ENCODE peak calls at places on chromosomes 5 and 9, in four cellular contexts. Y is K562, F is H1, T is HepG2. P is an unnamed sample.

GRCh38 chr9:101421653-101422065 is 13.9 kb downstream of the ALDOB start:
- DNase-seq in Y (no peak), F (no peak), T (peak; percentile 98), P (peak; percentile 12)

GRCh38 chr9:76562511-76562911 is 103.5 kb downstream of the GCNT1 start:
- DNase-seq in Y (no peak), F (no peak), T (no peak), P (no peak)

GRCh38 chr9:36119476-36119875 is 17.1 kb upstream of the GLIPR2 start:
- DNase-seq in Y (no peak), F (no peak), T (no peak), P (no peak)

GRCh38 chr5:102826629-102827028 is 71.5 kb downstream of the PAM start:
- DNase-seq in Y (no peak), F (no peak), T (no peak), P (no peak)

GRCh38 chr9:14769235-14769580 is 46.7 kb upstream of the CER1 start:
- DNase-seq in Y (peak; percentile 5), F (no peak), T (no peak), P (no peak)

GRCh38 chr5:179142434-179143198 is 82.4 kb downstream of the ZNF354C start:
- DNase-seq in Y (no peak), F (no peak), T (no peak), P (no peak)

GRCh38 chr9:93634311-93635185 is 58.2 kb downstream of the PHF2 start:
- DNase-seq in Y (no peak), F (no peak), T (no peak), P (no peak)

GRCh38 chr9:130491830-130492465 is 47.2 kb downstream of the ASS1 start:
- DNase-seq in Y (no peak), F (no peak), T (no peak), P (no peak)

GRCh38 chr9:106954974-106955850 is 92.2 kb downstream of the ZNF462 start:
- DNase-seq in Y (no peak), F (no peak), T (no peak), P (no peak)

GRCh38 chr9:129263836-129264235 is 85.8 kb upstream of the IER5L start:
- DNase-seq in Y (no peak), F (no peak), T (no peak), P (no peak)

GRCh38 chr5:172436078-172436873 is 18.0 kb downstream of the SH3PXD2B start:
- DNase-seq in Y (no peak), F (no peak), T (no peak), P (no peak)
- TF ChIP-seq PHF8 in Y (no peak), F (no peak), T (no peak), P (no peak)

GRCh38 chr9:110578575-110578895 is 1.0 kb downstream of the SVEP1 start:
- DNase-seq in Y (no peak), F (no peak), T (no peak), P (no peak)
- TF ChIP-seq PHF8 in Y (no peak), F (no peak), T (no peak), P (no peak)

GRCh38 chr9:137756045-137756744 is 121.4 kb upstream of the CACNA1B start:
- DNase-seq in Y (no peak), F (no peak), T (no peak), P (no peak)
- TF ChIP-seq PHF8 in Y (no peak), F (no peak), T (no peak), P (no peak)

GRCh38 chr5:127042593-127042992 is 12.2 kb upstream of the MARCHF3 start:
- DNase-seq in Y (no peak), F (no peak), T (no peak), P (no peak)
- TF ChIP-seq PHF8 in Y (no peak), F (no peak), T (no peak), P (no peak)

DNA sequence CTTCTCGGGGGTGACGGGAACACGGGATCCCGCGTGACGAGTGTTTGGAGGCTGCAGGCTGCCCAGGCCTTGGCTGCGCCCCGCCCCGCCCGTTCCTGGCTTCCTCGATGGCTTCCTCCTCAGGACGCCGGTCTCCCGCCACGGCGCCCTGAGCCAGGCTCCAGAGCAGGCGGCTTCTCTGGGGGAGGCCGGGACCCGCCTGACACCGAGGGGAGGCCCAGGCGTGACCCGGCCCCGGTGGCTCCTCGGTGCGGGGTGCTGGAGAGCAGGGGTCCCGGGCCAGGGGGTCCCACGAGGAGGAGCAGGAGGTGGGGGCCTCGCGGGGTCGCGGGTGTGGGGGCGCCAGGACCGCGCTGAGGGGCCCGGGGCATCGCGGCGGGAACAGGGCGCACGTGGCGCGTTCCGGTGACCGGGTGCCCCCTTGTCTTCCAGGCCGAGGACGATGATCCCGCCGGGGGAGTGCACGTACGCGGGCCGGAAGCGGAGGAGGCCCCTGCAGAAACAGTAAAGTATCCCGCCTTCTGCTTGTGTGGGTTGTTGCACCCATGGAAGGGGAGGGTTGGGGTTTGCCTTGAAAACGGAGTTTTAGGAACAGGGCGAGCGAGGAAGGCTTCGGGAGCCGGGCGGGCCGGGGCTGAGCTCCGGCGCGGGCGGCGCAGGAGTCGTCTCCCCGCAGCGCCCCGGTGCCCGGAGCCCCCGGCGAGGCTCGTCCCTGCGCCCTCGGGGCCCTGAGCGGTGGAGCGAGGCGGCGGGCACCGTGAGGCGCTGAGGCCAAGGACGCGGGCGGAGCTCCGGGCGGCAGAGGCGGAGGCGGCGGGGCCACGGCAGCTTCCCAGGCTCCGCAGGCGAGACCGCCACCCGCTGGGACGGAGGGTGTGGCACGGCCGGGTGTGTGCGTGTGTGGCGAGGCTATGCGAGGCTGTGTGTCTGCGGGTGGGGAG is 22.2 kb downstream of the AHRR start:
- DNase-seq in Y (no peak), F (no peak), T (peak; percentile 9), P (peak; percentile 62)
- TF ChIP-seq PHF8 in Y (no peak), F (no peak), T (no peak), P (no peak)

DNA sequence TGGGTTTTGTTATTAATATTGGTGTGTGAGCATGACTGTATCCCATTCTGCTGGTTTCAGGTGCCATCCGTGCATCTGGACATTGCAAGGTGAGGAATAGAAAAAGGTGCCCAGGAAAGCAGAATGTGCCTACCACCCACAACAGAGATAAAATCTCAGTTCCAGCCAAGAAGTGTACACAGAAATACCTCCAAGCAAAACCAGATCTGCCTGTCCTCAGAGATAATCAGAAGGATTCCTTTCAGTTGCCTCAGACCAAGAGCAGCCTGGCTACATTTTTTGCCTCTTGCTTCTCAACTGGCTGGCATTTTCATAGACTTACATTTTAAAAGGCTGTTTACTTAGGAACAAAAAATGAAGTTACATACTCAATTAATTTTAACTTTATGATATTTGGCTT is 12.1 kb upstream of the ABLIM3 start:
- DNase-seq in Y (no peak), F (no peak), T (no peak), P (no peak)
- TF ChIP-seq PHF8 in Y (no peak), F (no peak), T (no peak), P (no peak)

GRCh38 chr5:175535781-175536180 is 57.4 kb downstream of the SFXN1 start:
- DNase-seq in Y (no peak), F (no peak), T (no peak), P (no peak)
- TF ChIP-seq PHF8 in Y (no peak), F (no peak), T (no peak), P (no peak)

GRCh38 chr9:28779240-28779639 is 1206.0 kb upstream of the C9orf72 start:
- DNase-seq in Y (no peak), F (no peak), T (no peak), P (no peak)

DNA sequence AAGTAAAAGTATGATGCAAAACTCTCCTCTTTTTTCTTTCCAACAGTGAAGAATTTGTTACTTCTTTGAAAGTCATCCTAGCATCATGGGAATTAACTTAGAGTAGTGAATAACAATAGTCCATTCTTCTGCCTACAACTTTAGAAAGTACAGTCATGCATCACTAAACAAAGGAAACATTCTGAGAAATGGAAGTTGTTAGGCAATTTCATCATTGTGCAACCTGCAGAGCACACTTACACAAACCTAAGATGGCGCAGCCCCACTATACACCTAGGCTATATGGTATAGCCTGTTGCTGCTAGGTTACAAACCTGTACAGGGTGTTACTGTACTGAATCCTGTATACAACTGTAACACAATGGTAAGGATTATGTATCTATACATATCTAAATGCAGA is 1209.3 kb upstream of the C9orf72 start:
- DNase-seq in Y (no peak), F (no peak), T (peak; percentile 8), P (peak; percentile 24)
- TF ChIP-seq PHF8 in Y (no peak), F (no peak), T (no peak), P (no peak)

DNA sequence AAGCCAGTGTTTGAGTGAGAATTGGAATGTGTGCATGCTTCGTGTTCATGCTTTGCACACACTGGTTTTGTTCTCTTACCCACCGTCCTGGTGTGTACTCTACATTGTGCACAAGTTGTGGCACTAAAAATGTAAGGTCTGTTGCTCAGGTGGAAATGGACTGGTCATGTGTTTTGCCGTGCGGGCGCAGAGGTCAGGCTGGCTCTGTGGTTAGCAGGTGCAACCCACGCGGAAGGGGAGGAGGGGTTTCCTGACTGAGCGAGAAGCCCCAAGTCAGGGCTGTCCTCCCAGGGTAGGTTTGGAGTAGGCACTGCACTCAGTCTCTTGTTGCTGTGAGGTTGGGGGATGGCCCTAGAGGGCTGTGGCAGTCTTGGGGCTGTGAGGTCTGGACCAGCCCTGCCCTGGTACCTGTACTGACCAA is 86.6 kb downstream of the EHMT1 start:
- DNase-seq in Y (no peak), F (no peak), T (no peak), P (no peak)
- TF ChIP-seq PHF8 in Y (no peak), F (no peak), T (no peak), P (no peak)

DNA sequence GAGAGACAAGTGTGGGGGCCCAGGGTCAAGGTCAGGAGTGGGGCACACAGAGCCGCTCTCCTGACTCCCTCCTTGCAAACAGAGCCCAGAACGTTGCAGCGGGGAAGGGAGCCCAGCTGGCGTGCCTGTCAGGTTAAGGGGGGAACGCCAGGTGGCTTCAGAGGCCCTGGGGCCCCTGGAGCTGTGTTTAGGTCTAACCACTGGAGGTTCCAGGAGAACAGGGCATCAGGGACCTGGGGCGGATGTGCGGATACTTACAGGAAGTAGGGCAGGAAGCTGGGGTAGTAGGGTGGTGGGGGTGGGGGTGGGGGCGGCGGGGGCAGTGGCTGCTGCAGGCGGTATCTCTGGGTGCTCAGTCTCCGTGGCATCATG is 7.4 kb downstream of the RNF44 start:
- DNase-seq in Y (no peak), F (no peak), T (no peak), P (no peak)
- TF ChIP-seq PHF8 in Y (no peak), F (no peak), T (no peak), P (no peak)